ENCODE peak calls at places on chromosomes 16 and 17, in seven cellular contexts. Z is IMR-90; Q is endodermal cell; V is tibial artery; Y is CD8-positive, alpha-beta memory T cell; R is ovary; T is upper lobe of left lung. K is an unnamed sample. For H3K4me1, the result is how much of the 10 kb centered on the place peaks cover.

GRCh38 chr16:86942469-86943175 is 364.3 kb downstream of the FOXL1 start:
- DNase-seq in Z (no peak), Q (no peak), V (no peak), Y (no peak), R (no peak), T (no peak), K (no peak)

GRCh38 chr16:19817122-19817521 is 67.5 kb downstream of the GPRC5B start:
- DNase-seq in Z (no peak), Q (no peak), V (no peak), Y (no peak), R (no peak), T (no peak), K (no peak)

GRCh38 chr17:1060991-1061390 is 64.1 kb downstream of the TIMM22 start:
- DNase-seq in Z (peak), Q (no peak), V (peak), Y (no peak), R (no peak), T (peak), K (no peak)

GRCh38 chr16:71230122-71230845 is at the start of gene HYDIN:
- DNase-seq in Z (peak), Q (peak), V (no peak), Y (no peak), R (peak), T (peak), K (no peak)

GRCh38 chr16:85535352-85536072 is 77.6 kb upstream of the GSE1 start:
- DNase-seq in Z (no peak), Q (peak), V (no peak), Y (no peak), R (no peak), T (no peak), K (no peak)

GRCh38 chr16:66968847-66969246 is 7.8 kb downstream of the CES3 start:
- DNase-seq in Z (no peak), Q (no peak), V (no peak), Y (no peak), R (no peak), T (no peak), K (no peak)

GRCh38 chr17:10790491-10791401 is 13.2 kb downstream of the TMEM238L start:
- DNase-seq in Z (no peak), Q (no peak), V (no peak), Y (no peak), R (peak), T (no peak), K (no peak)

GRCh38 chr17:67386965-67387551 is 10.0 kb downstream of the PITPNC1 start:
- DNase-seq in Z (peak), Q (peak), V (no peak), Y (peak), R (peak), T (peak), K (peak)

GRCh38 chr17:34667656-34668055 is 88.3 kb downstream of the TMEM132E start:
- DNase-seq in Z (no peak), Q (peak), V (no peak), Y (no peak), R (no peak), T (no peak), K (no peak)

GRCh38 chr17:62597920-62598319 is 29.6 kb upstream of the MRC2 start:
- DNase-seq in Z (no peak), Q (no peak), V (peak), Y (no peak), R (no peak), T (peak), K (no peak)

GRCh38 chr17:27218041-27218440 is 75.9 kb upstream of the WSB1 start:
- DNase-seq in Z (no peak), Q (no peak), V (no peak), Y (no peak), R (no peak), T (no peak), K (no peak)

GRCh38 chr16:86983621-86984020 is 333.6 kb downstream of the C16orf95 start:
- DNase-seq in Z (no peak), Q (no peak), V (no peak), Y (no peak), R (no peak), T (no peak), K (no peak)

GRCh38 chr17:2181206-2181983 is 122.2 kb downstream of the SMG6 start:
- DNase-seq in Z (peak), Q (no peak), V (peak), Y (no peak), R (peak), T (no peak), K (no peak)

GRCh38 chr16:260326-260725 is 15.4 kb downstream of the RGS11 start:
- DNase-seq in Z (no peak), Q (no peak), V (no peak), Y (no peak), R (no peak), T (no peak), K (no peak)

GRCh38 chr16:31430380-31431052 is 2.4 kb upstream of the COX6A2 start:
- DNase-seq in Z (no peak), Q (peak), V (no peak), Y (no peak), R (no peak), T (no peak), K (no peak)

GRCh38 chr16:10988164-10988803 is 43.9 kb downstream of the CLEC16A start:
- DNase-seq in Z (no peak), Q (peak), V (no peak), Y (no peak), R (no peak), T (peak), K (no peak)

GRCh38 chr16:27980919-27981670 is 82.4 kb downstream of the GSG1L start:
- DNase-seq in Z (no peak), Q (no peak), V (no peak), Y (no peak), R (no peak), T (no peak), K (no peak)

GRCh38 chr17:36591434-36592315 is at the start of gene DHRS11:
- DNase-seq in Z (peak), Q (peak), V (peak), Y (peak), R (peak), T (peak), K (peak)

GRCh38 chr17:76134911-76135809 is 5.9 kb downstream of the FOXJ1 start:
- DNase-seq in Z (no peak), Q (peak), V (no peak), Y (no peak), R (no peak), T (no peak), K (no peak)
- H3K4me1 ChIP-seq in Z (under half), Q (under half), V (under half), Y (under half), R (under half), T (under half), K (under half)

DNA sequence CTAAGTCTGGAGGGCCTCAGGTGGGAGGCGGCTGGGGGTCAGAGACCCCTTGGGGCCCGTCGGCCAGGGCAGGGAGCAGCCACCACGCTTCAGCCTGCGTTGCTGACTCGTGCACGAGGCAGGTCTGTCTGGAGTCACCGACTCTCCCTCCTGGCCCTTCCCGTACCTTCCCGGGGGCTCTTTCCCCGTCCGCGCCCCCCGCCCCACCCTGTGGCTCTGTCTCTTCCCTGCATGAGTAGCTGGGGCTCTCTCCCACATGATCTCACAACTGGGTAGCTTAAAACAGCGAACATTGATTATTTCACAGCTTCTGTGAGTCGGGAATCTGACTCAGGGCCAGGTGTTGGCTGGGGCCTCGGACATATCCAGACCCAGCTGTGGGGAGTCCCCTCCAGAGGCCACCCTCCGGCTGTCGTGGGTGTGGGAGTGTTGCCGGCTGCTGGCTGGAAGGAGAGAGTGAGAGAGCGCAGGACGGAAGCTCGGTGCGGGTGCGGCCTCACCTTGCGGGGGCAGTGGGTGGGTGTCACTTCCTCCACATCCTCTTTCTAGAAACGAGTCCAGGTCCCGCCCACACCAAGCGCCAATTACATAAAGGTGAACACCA is 17.3 kb downstream of the BAHCC1 start:
- DNase-seq in Z (peak), Q (no peak), V (no peak), Y (peak), R (no peak), T (no peak), K (peak)
- H3K27ac ChIP-seq in Z (no peak), Q (no peak), V (no peak), Y (peak), R (no peak), T (no peak), K (no peak)

GRCh38 chr17:32516940-32517711 is 30.3 kb downstream of the CDK5R1 start:
- DNase-seq in Z (no peak), Q (no peak), V (no peak), Y (no peak), R (no peak), T (no peak), K (no peak)

GRCh38 chr17:32515677-32516383 is 29.0 kb downstream of the CDK5R1 start:
- DNase-seq in Z (no peak), Q (no peak), V (no peak), Y (no peak), R (no peak), T (no peak), K (no peak)

GRCh38 chr17:32517982-32518381 is 31.2 kb downstream of the CDK5R1 start:
- DNase-seq in Z (no peak), Q (no peak), V (no peak), Y (no peak), R (no peak), T (no peak), K (no peak)

GRCh38 chr17:32514587-32514986 is 27.8 kb downstream of the CDK5R1 start:
- DNase-seq in Z (no peak), Q (no peak), V (no peak), Y (no peak), R (no peak), T (no peak), K (no peak)

GRCh38 chr17:32516450-32516849 is 29.7 kb downstream of the CDK5R1 start:
- DNase-seq in Z (no peak), Q (no peak), V (no peak), Y (no peak), R (no peak), T (no peak), K (no peak)
- H3K4me1 ChIP-seq in Z (under half), Q (under half), V (under half), Y (half or more), R (under half), T (under half), K (half or more)

DNA sequence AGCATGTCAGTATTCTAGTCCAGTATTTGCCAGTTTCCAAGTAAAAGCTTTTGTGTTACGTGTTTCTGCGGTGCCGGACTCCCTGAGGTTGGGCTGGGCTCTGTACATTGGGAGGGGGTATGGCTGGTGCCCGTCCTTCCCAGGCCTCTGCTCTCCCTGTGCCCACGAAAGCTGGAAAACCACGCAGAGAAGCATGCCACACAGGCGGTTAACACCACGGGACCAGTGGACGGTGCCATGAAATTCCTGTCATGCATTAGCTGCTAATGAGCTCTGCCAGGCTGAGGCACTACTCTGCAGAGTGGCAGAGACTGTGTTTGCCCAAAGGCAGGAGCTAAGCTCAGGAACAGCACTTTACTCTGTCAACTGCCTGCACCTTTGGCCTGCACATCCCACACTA is 8.1 kb downstream of the SMIM5 start:
- DNase-seq in Z (no peak), Q (peak), V (no peak), Y (no peak), R (no peak), T (peak), K (no peak)
- H3K27ac ChIP-seq in Z (no peak), Q (no peak), V (no peak), Y (no peak), R (no peak), T (peak), K (no peak)

DNA sequence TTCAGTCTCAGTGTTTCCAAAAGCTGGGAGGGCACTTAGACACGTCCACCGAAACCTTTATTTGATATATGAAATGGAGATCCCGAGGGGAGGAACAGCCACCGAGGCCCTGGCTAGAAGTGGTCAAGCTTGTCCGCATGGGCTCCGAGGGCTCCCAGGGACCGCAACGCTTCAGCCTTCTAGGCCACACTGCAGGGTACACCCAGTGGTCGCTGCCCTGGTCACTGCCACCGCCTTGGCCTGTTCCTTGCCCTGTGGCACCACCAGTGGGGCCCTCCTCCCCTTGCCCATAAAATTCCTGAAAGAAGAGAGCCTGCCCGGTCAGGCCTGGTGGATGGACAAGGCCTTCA is 43.8 kb upstream of the SMPD3 start:
- DNase-seq in Z (no peak), Q (no peak), V (no peak), Y (peak), R (no peak), T (no peak), K (no peak)
- H3K4me1 ChIP-seq in Z (under half), Q (under half), V (under half), Y (under half), R (under half), T (under half), K (under half)

GRCh38 chr17:41800601-41801373 is 11.0 kb downstream of the P3H4 start:
- DNase-seq in Z (no peak), Q (peak), V (no peak), Y (no peak), R (no peak), T (peak), K (no peak)
- H3K27ac ChIP-seq in Z (no peak), Q (no peak), V (no peak), Y (no peak), R (no peak), T (no peak), K (no peak)

GRCh38 chr17:29165800-29166506 is 14.2 kb downstream of the MYO18A start:
- DNase-seq in Z (no peak), Q (no peak), V (no peak), Y (no peak), R (no peak), T (no peak), K (no peak)

GRCh38 chr17:29167393-29168078 is 12.7 kb downstream of the MYO18A start:
- DNase-seq in Z (no peak), Q (no peak), V (no peak), Y (no peak), R (no peak), T (no peak), K (no peak)

GRCh38 chr17:29165261-29165660 is 14.9 kb downstream of the MYO18A start:
- DNase-seq in Z (no peak), Q (no peak), V (no peak), Y (no peak), R (no peak), T (no peak), K (no peak)

GRCh38 chr17:29168079-29168758 is 12.0 kb downstream of the MYO18A start:
- DNase-seq in Z (no peak), Q (no peak), V (no peak), Y (no peak), R (no peak), T (no peak), K (no peak)

GRCh38 chr17:29166507-29166887 is 13.7 kb downstream of the MYO18A start:
- DNase-seq in Z (no peak), Q (no peak), V (no peak), Y (no peak), R (no peak), T (no peak), K (no peak)
- H3K4me1 ChIP-seq in Z (under half), Q (under half), V (under half), Y (under half), R (under half), T (under half), K (under half)

GRCh38 chr17:77864234-77865108 is 94.0 kb upstream of the TNRC6C start:
- DNase-seq in Z (no peak), Q (no peak), V (no peak), Y (peak), R (no peak), T (no peak), K (no peak)

GRCh38 chr17:77861981-77862645 is 96.4 kb upstream of the TNRC6C start:
- DNase-seq in Z (no peak), Q (no peak), V (no peak), Y (peak), R (no peak), T (no peak), K (no peak)

GRCh38 chr17:77861133-77861695 is 97.3 kb upstream of the TNRC6C start:
- DNase-seq in Z (no peak), Q (no peak), V (no peak), Y (no peak), R (no peak), T (no peak), K (no peak)

GRCh38 chr17:77863814-77864161 is 94.7 kb upstream of the TNRC6C start:
- DNase-seq in Z (no peak), Q (peak), V (peak), Y (no peak), R (no peak), T (no peak), K (no peak)

DNA sequence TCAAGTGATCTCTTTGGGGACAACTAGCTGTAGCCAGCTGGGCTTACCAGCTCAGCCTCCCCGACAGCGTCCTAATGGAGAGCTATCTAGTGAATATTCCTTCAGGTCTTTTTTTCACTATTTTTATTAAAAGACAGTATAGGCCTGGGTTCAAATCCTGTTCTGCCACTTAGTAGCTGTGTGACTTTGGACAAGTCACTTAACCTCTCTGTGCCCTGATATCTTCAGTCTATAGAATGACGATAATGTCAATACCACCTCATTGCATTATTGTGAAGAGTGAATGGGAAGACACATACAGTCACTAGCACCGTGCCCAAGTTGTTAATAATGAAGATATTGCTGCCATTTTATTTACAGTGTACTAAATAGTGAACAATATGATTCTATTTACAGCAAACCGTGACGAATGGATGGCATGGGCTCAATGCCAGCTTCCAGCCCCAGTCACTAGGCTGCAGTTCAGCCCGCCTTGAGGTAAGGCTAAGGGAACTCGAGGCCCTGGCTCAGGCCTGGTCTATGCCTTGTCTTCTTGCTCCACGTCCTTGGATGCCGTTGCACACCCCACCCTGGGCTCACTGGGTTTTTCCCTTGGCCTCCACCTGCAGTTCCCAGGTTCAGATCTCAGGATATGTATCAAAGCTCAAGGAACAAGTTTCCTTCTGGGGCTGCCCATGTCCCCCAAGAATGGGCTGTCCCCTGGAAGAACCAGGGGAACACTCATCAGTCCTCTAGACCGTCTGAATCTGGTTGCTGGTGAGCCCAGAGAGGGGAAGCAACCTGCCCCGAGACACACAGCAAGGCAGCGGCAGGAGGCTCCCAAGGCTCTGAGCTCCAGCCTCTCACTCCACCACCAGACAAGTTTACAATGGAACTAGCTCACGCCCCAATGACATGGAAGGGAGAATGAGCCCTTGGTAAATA is 95.4 kb upstream of the TNRC6C start:
- DNase-seq in Z (no peak), Q (no peak), V (no peak), Y (no peak), R (no peak), T (no peak), K (no peak)
- H3K27ac ChIP-seq in Z (no peak), Q (no peak), V (peak), Y (no peak), R (no peak), T (no peak), K (no peak)

GRCh38 chr16:75088934-75089333 is 27.6 kb downstream of the LDHD start:
- DNase-seq in Z (no peak), Q (no peak), V (no peak), Y (no peak), R (no peak), T (no peak), K (no peak)

GRCh38 chr16:75088226-75088625 is 28.4 kb downstream of the LDHD start:
- DNase-seq in Z (no peak), Q (no peak), V (no peak), Y (no peak), R (no peak), T (no peak), K (no peak)

GRCh38 chr16:75086281-75086680 is 30.3 kb downstream of the LDHD start:
- DNase-seq in Z (no peak), Q (no peak), V (no peak), Y (no peak), R (no peak), T (no peak), K (no peak)

GRCh38 chr16:75085556-75085955 is 31.0 kb downstream of the LDHD start:
- DNase-seq in Z (no peak), Q (no peak), V (no peak), Y (no peak), R (no peak), T (no peak), K (no peak)

GRCh38 chr16:75087040-75087979 is 29.3 kb downstream of the LDHD start:
- DNase-seq in Z (peak), Q (peak), V (no peak), Y (no peak), R (no peak), T (no peak), K (no peak)
- H3K4me1 ChIP-seq in Z (under half), Q (under half), V (under half), Y (under half), R (under half), T (under half), K (under half)

K was measured in CD8-positive, alpha-beta T cell.